ENCODE peak calls at places on chromosomes 5 and 9, in five cellular contexts. One of them, this sample, is unnamed. For H3K36me3, the result is how much of the 10 kb centered on the place peaks cover.

GRCh38 chr5:90161399-90161798 is 248.2 kb downstream of the CETN3 start:
- DNase-seq in suprapubic skin: no peak
- DNase-seq in HCT116: peak
- DNase-seq in sigmoid colon: no peak
- DNase-seq in endothelial cell of umbilical vein: peak
- DNase-seq in this sample: peak

GRCh38 chr9:36717276-36717675 is 144.6 kb downstream of the MELK start:
- DNase-seq in suprapubic skin: no peak
- DNase-seq in HCT116: no peak
- DNase-seq in sigmoid colon: no peak
- DNase-seq in endothelial cell of umbilical vein: no peak
- DNase-seq in this sample: no peak

GRCh38 chr5:100667021-100667671 is 132.0 kb downstream of the FAM174A start:
- DNase-seq in suprapubic skin: no peak
- DNase-seq in HCT116: no peak
- DNase-seq in sigmoid colon: no peak
- DNase-seq in endothelial cell of umbilical vein: peak
- DNase-seq in this sample: no peak

GRCh38 chr5:6489786-6490185 is 41.1 kb downstream of the UBE2QL1 start:
- DNase-seq in suprapubic skin: peak
- DNase-seq in HCT116: no peak
- DNase-seq in sigmoid colon: no peak
- DNase-seq in endothelial cell of umbilical vein: no peak
- DNase-seq in this sample: no peak

GRCh38 chr5:149371296-149371962 is 7.7 kb downstream of the IL17B start:
- DNase-seq in suprapubic skin: no peak
- DNase-seq in HCT116: peak
- DNase-seq in sigmoid colon: no peak
- DNase-seq in endothelial cell of umbilical vein: peak
- DNase-seq in this sample: peak

GRCh38 chr5:54387659-54388232 is 67.8 kb upstream of the HSPB3 start:
- DNase-seq in suprapubic skin: no peak
- DNase-seq in HCT116: no peak
- DNase-seq in sigmoid colon: no peak
- DNase-seq in endothelial cell of umbilical vein: no peak
- DNase-seq in this sample: no peak

GRCh38 chr5:74866653-74867162 is 521 bp upstream of the FAM169A start:
- DNase-seq in suprapubic skin: no peak
- DNase-seq in HCT116: no peak
- DNase-seq in sigmoid colon: no peak
- DNase-seq in endothelial cell of umbilical vein: no peak
- DNase-seq in this sample: no peak

GRCh38 chr9:75088646-75089368 is 493 bp downstream of the OSTF1 start:
- DNase-seq in suprapubic skin: peak
- DNase-seq in HCT116: no peak
- DNase-seq in sigmoid colon: peak
- DNase-seq in endothelial cell of umbilical vein: peak
- DNase-seq in this sample: peak

GRCh38 chr5:1930880-1931589 is 48.3 kb upstream of the IRX4 start:
- DNase-seq in suprapubic skin: peak
- DNase-seq in HCT116: no peak
- DNase-seq in sigmoid colon: peak
- DNase-seq in endothelial cell of umbilical vein: no peak
- DNase-seq in this sample: no peak

GRCh38 chr5:38022621-38023020 is 182.8 kb upstream of the GDNF start:
- DNase-seq in suprapubic skin: no peak
- DNase-seq in HCT116: no peak
- DNase-seq in sigmoid colon: no peak
- DNase-seq in endothelial cell of umbilical vein: no peak
- DNase-seq in this sample: no peak

GRCh38 chr9:1490341-1491115 is 440.4 kb downstream of the DMRT2 start:
- DNase-seq in suprapubic skin: no peak
- DNase-seq in HCT116: no peak
- DNase-seq in sigmoid colon: no peak
- DNase-seq in endothelial cell of umbilical vein: no peak
- DNase-seq in this sample: no peak

GRCh38 chr5:93017854-93018253 is 563.2 kb downstream of the NR2F1-AS1 start:
- DNase-seq in suprapubic skin: no peak
- DNase-seq in HCT116: no peak
- DNase-seq in sigmoid colon: no peak
- DNase-seq in endothelial cell of umbilical vein: no peak
- DNase-seq in this sample: no peak

GRCh38 chr5:173847102-173847501 is 41.0 kb upstream of the CPEB4 start:
- DNase-seq in suprapubic skin: no peak
- DNase-seq in HCT116: no peak
- DNase-seq in sigmoid colon: no peak
- DNase-seq in endothelial cell of umbilical vein: no peak
- DNase-seq in this sample: no peak

GRCh38 chr5:72392326-72392733 is 72.2 kb downstream of the PTCD2 start:
- DNase-seq in suprapubic skin: no peak
- DNase-seq in HCT116: no peak
- DNase-seq in sigmoid colon: no peak
- DNase-seq in endothelial cell of umbilical vein: no peak
- DNase-seq in this sample: no peak

GRCh38 chr5:138664276-138664943 is 88.8 kb upstream of the CTNNA1 start:
- DNase-seq in suprapubic skin: peak
- DNase-seq in HCT116: no peak
- DNase-seq in sigmoid colon: no peak
- DNase-seq in endothelial cell of umbilical vein: no peak
- DNase-seq in this sample: no peak

GRCh38 chr5:4511996-4512656 is 628.0 kb upstream of the ADAMTS16 start:
- DNase-seq in suprapubic skin: peak
- DNase-seq in HCT116: no peak
- DNase-seq in sigmoid colon: no peak
- DNase-seq in endothelial cell of umbilical vein: no peak
- DNase-seq in this sample: no peak

GRCh38 chr5:57843016-57843402 is 360.4 kb upstream of the ACTBL2 start:
- DNase-seq in suprapubic skin: no peak
- DNase-seq in HCT116: no peak
- DNase-seq in sigmoid colon: no peak
- DNase-seq in endothelial cell of umbilical vein: no peak
- DNase-seq in this sample: no peak

GRCh38 chr5:176405656-176406435 is 10.5 kb downstream of the CLTB start:
- DNase-seq in suprapubic skin: peak
- DNase-seq in HCT116: no peak
- DNase-seq in sigmoid colon: no peak
- DNase-seq in endothelial cell of umbilical vein: no peak
- DNase-seq in this sample: peak

GRCh38 chr5:122478741-122479459 is 166.9 kb downstream of the SNCAIP start:
- DNase-seq in suprapubic skin: no peak
- DNase-seq in HCT116: peak
- DNase-seq in sigmoid colon: no peak
- DNase-seq in endothelial cell of umbilical vein: no peak
- DNase-seq in this sample: no peak

GRCh38 chr9:97366476-97366875 is 45.4 kb upstream of the TDRD7 start:
- DNase-seq in suprapubic skin: no peak
- DNase-seq in HCT116: no peak
- DNase-seq in sigmoid colon: no peak
- DNase-seq in endothelial cell of umbilical vein: no peak
- DNase-seq in this sample: no peak

GRCh38 chr5:174300941-174301761 is 255.6 kb downstream of the NSG2 start:
- DNase-seq in suprapubic skin: no peak
- DNase-seq in HCT116: no peak
- DNase-seq in sigmoid colon: no peak
- DNase-seq in endothelial cell of umbilical vein: no peak
- DNase-seq in this sample: no peak

GRCh38 chr9:93110400-93110855 is 14.4 kb downstream of the CARD19 start:
- DNase-seq in suprapubic skin: peak
- DNase-seq in HCT116: no peak
- DNase-seq in sigmoid colon: peak
- DNase-seq in endothelial cell of umbilical vein: no peak
- DNase-seq in this sample: no peak

GRCh38 chr9:127194881-127195713 is 69.5 kb upstream of the GARNL3 start:
- DNase-seq in suprapubic skin: no peak
- DNase-seq in HCT116: peak
- DNase-seq in sigmoid colon: no peak
- DNase-seq in endothelial cell of umbilical vein: no peak
- DNase-seq in this sample: no peak

GRCh38 chr5:150164211-150164610 is 2.4 kb upstream of the CDX1 start:
- DNase-seq in suprapubic skin: no peak
- DNase-seq in HCT116: no peak
- DNase-seq in sigmoid colon: no peak
- DNase-seq in endothelial cell of umbilical vein: no peak
- DNase-seq in this sample: no peak

GRCh38 chr9:131743501-131743900 is 3.6 kb upstream of the RAPGEF1 start:
- DNase-seq in suprapubic skin: no peak
- DNase-seq in HCT116: no peak
- DNase-seq in sigmoid colon: no peak
- DNase-seq in endothelial cell of umbilical vein: no peak
- DNase-seq in this sample: no peak

GRCh38 chr5:178538624-178539344 is 51.4 kb downstream of the COL23A1 start:
- DNase-seq in suprapubic skin: no peak
- DNase-seq in HCT116: no peak
- DNase-seq in sigmoid colon: no peak
- DNase-seq in endothelial cell of umbilical vein: no peak
- DNase-seq in this sample: no peak

GRCh38 chr5:132267166-132267739 is 9.8 kb downstream of the PDLIM4 start:
- DNase-seq in suprapubic skin: no peak
- DNase-seq in HCT116: no peak
- DNase-seq in sigmoid colon: no peak
- DNase-seq in endothelial cell of umbilical vein: no peak
- DNase-seq in this sample: no peak

GRCh38 chr5:132266836-132267160 is 9.3 kb downstream of the PDLIM4 start:
- DNase-seq in suprapubic skin: no peak
- DNase-seq in HCT116: no peak
- DNase-seq in sigmoid colon: no peak
- DNase-seq in endothelial cell of umbilical vein: no peak
- DNase-seq in this sample: no peak

GRCh38 chr5:132268698-132269551 is 11.4 kb downstream of the PDLIM4 start:
- DNase-seq in suprapubic skin: no peak
- DNase-seq in HCT116: no peak
- DNase-seq in sigmoid colon: no peak
- DNase-seq in endothelial cell of umbilical vein: no peak
- DNase-seq in this sample: no peak

GRCh38 chr5:132269635-132270344 is 12.3 kb downstream of the PDLIM4 start:
- DNase-seq in suprapubic skin: no peak
- DNase-seq in HCT116: no peak
- DNase-seq in sigmoid colon: no peak
- DNase-seq in endothelial cell of umbilical vein: no peak
- DNase-seq in this sample: no peak

DNA sequence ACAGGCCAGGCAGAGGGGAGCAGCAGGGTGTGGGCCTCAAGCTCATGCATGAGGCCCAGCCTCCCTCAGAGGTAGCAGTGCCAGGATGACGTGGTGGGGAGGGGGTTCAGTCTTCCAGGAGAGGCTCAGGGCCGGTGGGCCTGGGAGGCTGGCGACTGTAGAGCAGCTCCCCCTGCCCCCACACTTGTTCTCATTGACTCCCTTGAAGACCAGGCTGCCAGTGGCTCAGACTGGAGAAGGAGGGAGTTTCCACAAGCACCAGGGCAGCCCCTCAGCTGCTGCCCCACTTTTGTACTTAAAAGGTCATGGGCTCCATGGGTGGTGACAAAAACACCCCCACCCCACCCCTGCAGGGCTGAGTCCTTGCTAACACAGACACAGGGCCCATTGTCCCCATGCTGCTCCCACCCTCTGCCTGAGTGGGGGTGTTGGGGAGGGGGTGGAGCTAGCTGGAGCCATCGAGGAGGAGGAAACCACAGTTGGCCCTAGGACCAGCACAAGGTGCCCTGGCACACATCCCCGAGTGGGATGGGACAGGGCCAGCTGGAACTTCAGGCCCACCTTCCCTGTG is 10.5 kb downstream of the PDLIM4 start:
- DNase-seq in suprapubic skin: no peak
- DNase-seq in HCT116: no peak
- DNase-seq in sigmoid colon: peak
- DNase-seq in endothelial cell of umbilical vein: no peak
- DNase-seq in this sample: no peak
- H3K36me3 ChIP-seq in suprapubic skin: half or more
- H3K36me3 ChIP-seq in HCT116: under half
- H3K36me3 ChIP-seq in sigmoid colon: under half
- H3K36me3 ChIP-seq in endothelial cell of umbilical vein: under half
- H3K36me3 ChIP-seq in this sample: under half

GRCh38 chr9:2623046-2623865 is 1.7 kb downstream of the VLDLR start:
- DNase-seq in suprapubic skin: peak
- DNase-seq in HCT116: no peak
- DNase-seq in sigmoid colon: peak
- DNase-seq in endothelial cell of umbilical vein: peak
- DNase-seq in this sample: peak

GRCh38 chr9:2618289-2618688 is 3.3 kb upstream of the VLDLR start:
- DNase-seq in suprapubic skin: no peak
- DNase-seq in HCT116: no peak
- DNase-seq in sigmoid colon: no peak
- DNase-seq in endothelial cell of umbilical vein: no peak
- DNase-seq in this sample: no peak

GRCh38 chr9:2622361-2623045 is 916 bp downstream of the VLDLR start:
- DNase-seq in suprapubic skin: peak
- DNase-seq in HCT116: no peak
- DNase-seq in sigmoid colon: peak
- DNase-seq in endothelial cell of umbilical vein: peak
- DNase-seq in this sample: peak

GRCh38 chr9:2621678-2622360 is at the start of gene VLDLR:
- DNase-seq in suprapubic skin: no peak
- DNase-seq in HCT116: no peak
- DNase-seq in sigmoid colon: peak
- DNase-seq in endothelial cell of umbilical vein: peak
- DNase-seq in this sample: peak

GRCh38 chr9:2620876-2621677 is 510 bp upstream of the VLDLR start:
- DNase-seq in suprapubic skin: peak
- DNase-seq in HCT116: no peak
- DNase-seq in sigmoid colon: peak
- DNase-seq in endothelial cell of umbilical vein: peak
- DNase-seq in this sample: peak
- TF ChIP-seq POLR2AphosphoS5 in suprapubic skin: no peak
- TF ChIP-seq POLR2AphosphoS5 in HCT116: no peak
- TF ChIP-seq POLR2AphosphoS5 in sigmoid colon: peak
- TF ChIP-seq POLR2AphosphoS5 in endothelial cell of umbilical vein: no peak
- TF ChIP-seq POLR2AphosphoS5 in this sample: no peak

GRCh38 chr9:134432471-134432870 is 106.2 kb downstream of the RXRA start:
- DNase-seq in suprapubic skin: no peak
- DNase-seq in HCT116: no peak
- DNase-seq in sigmoid colon: no peak
- DNase-seq in endothelial cell of umbilical vein: no peak
- DNase-seq in this sample: no peak
- H3K36me3 ChIP-seq in suprapubic skin: under half
- H3K36me3 ChIP-seq in HCT116: under half
- H3K36me3 ChIP-seq in sigmoid colon: under half
- H3K36me3 ChIP-seq in endothelial cell of umbilical vein: under half
- H3K36me3 ChIP-seq in this sample: under half

GRCh38 chr5:132226516-132227234 is 978 bp downstream of the P4HA2 start:
- DNase-seq in suprapubic skin: peak
- DNase-seq in HCT116: no peak
- DNase-seq in sigmoid colon: peak
- DNase-seq in endothelial cell of umbilical vein: no peak
- DNase-seq in this sample: peak

GRCh38 chr5:132228241-132229035 is 785 bp upstream of the P4HA2 start:
- DNase-seq in suprapubic skin: peak
- DNase-seq in HCT116: no peak
- DNase-seq in sigmoid colon: peak
- DNase-seq in endothelial cell of umbilical vein: no peak
- DNase-seq in this sample: peak

GRCh38 chr5:132227235-132227484 is 493 bp downstream of the P4HA2 start:
- DNase-seq in suprapubic skin: no peak
- DNase-seq in HCT116: no peak
- DNase-seq in sigmoid colon: no peak
- DNase-seq in endothelial cell of umbilical vein: peak
- DNase-seq in this sample: no peak

GRCh38 chr5:132229236-132229635 is 1.6 kb upstream of the P4HA2 start:
- DNase-seq in suprapubic skin: peak
- DNase-seq in HCT116: no peak
- DNase-seq in sigmoid colon: peak
- DNase-seq in endothelial cell of umbilical vein: no peak
- DNase-seq in this sample: peak

GRCh38 chr5:132227485-132228240 is at the start of gene P4HA2:
- DNase-seq in suprapubic skin: peak
- DNase-seq in HCT116: peak
- DNase-seq in sigmoid colon: peak
- DNase-seq in endothelial cell of umbilical vein: peak
- DNase-seq in this sample: peak
- TF ChIP-seq POLR2AphosphoS5 in suprapubic skin: no peak
- TF ChIP-seq POLR2AphosphoS5 in HCT116: peak
- TF ChIP-seq POLR2AphosphoS5 in sigmoid colon: peak
- TF ChIP-seq POLR2AphosphoS5 in endothelial cell of umbilical vein: peak
- TF ChIP-seq POLR2AphosphoS5 in this sample: peak

This sample was measured in transverse colon.